ENCODE peak calls at places on chromosomes 5 and 9, in seven cellular contexts. One of them, this sample, is unnamed.

GRCh38 chr5:32193591-32193990 is 19.5 kb upstream of the GOLPH3 start:
- DNase-seq in natural killer cell: no peak
- DNase-seq in psoas muscle: peak
- DNase-seq in CD8-positive, alpha-beta T cell: no peak
- DNase-seq in GM10248: no peak
- DNase-seq in brain microvascular endothelial cell: peak
- DNase-seq in IMR-90: peak
- DNase-seq in this sample: peak

GRCh38 chr9:126327016-126327749 is 554 bp downstream of the MVB12B start:
- DNase-seq in psoas muscle: peak
- DNase-seq in IMR-90: no peak
- DNase-seq in natural killer cell: no peak
- DNase-seq in brain microvascular endothelial cell: no peak
- DNase-seq in CD8-positive, alpha-beta T cell: peak
- DNase-seq in GM10248: no peak
- DNase-seq in this sample: no peak

GRCh38 chr5:139955616-139956283 is 87.3 kb downstream of the NRG2 start:
- DNase-seq in CD8-positive, alpha-beta T cell: no peak
- DNase-seq in psoas muscle: no peak
- DNase-seq in brain microvascular endothelial cell: no peak
- DNase-seq in GM10248: peak
- DNase-seq in natural killer cell: no peak
- DNase-seq in IMR-90: no peak
- DNase-seq in this sample: no peak

GRCh38 chr5:55622460-55622859 is 87.7 kb upstream of the PLPP1 start:
- DNase-seq in GM10248: no peak
- DNase-seq in IMR-90: peak
- DNase-seq in brain microvascular endothelial cell: no peak
- DNase-seq in psoas muscle: no peak
- DNase-seq in natural killer cell: no peak
- DNase-seq in CD8-positive, alpha-beta T cell: no peak
- DNase-seq in this sample: no peak

GRCh38 chr9:127034691-127035090 is 87.7 kb downstream of the ANGPTL2 start:
- DNase-seq in brain microvascular endothelial cell: no peak
- DNase-seq in CD8-positive, alpha-beta T cell: no peak
- DNase-seq in GM10248: no peak
- DNase-seq in natural killer cell: no peak
- DNase-seq in IMR-90: no peak
- DNase-seq in psoas muscle: no peak
- DNase-seq in this sample: no peak

GRCh38 chr5:90873033-90873517 is 314.5 kb downstream of the ADGRV1 start:
- DNase-seq in IMR-90: no peak
- DNase-seq in natural killer cell: no peak
- DNase-seq in CD8-positive, alpha-beta T cell: peak
- DNase-seq in brain microvascular endothelial cell: no peak
- DNase-seq in GM10248: no peak
- DNase-seq in psoas muscle: no peak
- DNase-seq in this sample: no peak

GRCh38 chr5:107294151-107294550 is 376.6 kb downstream of the EFNA5 start:
- DNase-seq in CD8-positive, alpha-beta T cell: no peak
- DNase-seq in natural killer cell: no peak
- DNase-seq in GM10248: peak
- DNase-seq in psoas muscle: no peak
- DNase-seq in brain microvascular endothelial cell: no peak
- DNase-seq in IMR-90: no peak
- DNase-seq in this sample: no peak

GRCh38 chr5:146426305-146426704 is 20.8 kb upstream of the TCERG1 start:
- DNase-seq in brain microvascular endothelial cell: no peak
- DNase-seq in psoas muscle: no peak
- DNase-seq in natural killer cell: no peak
- DNase-seq in CD8-positive, alpha-beta T cell: no peak
- DNase-seq in GM10248: no peak
- DNase-seq in IMR-90: no peak
- DNase-seq in this sample: no peak

GRCh38 chr5:127849436-127849835 is 146.2 kb downstream of the CCDC192 start:
- DNase-seq in IMR-90: no peak
- DNase-seq in psoas muscle: no peak
- DNase-seq in natural killer cell: no peak
- DNase-seq in brain microvascular endothelial cell: no peak
- DNase-seq in CD8-positive, alpha-beta T cell: no peak
- DNase-seq in GM10248: no peak
- DNase-seq in this sample: no peak

GRCh38 chr5:157971466-157972324 is 112.8 kb upstream of the CLINT1 start:
- DNase-seq in CD8-positive, alpha-beta T cell: no peak
- DNase-seq in natural killer cell: no peak
- DNase-seq in GM10248: no peak
- DNase-seq in psoas muscle: no peak
- DNase-seq in brain microvascular endothelial cell: no peak
- DNase-seq in IMR-90: no peak
- DNase-seq in this sample: no peak

GRCh38 chr9:134575103-134575816 is 66.3 kb upstream of the COL5A1 start:
- DNase-seq in brain microvascular endothelial cell: no peak
- DNase-seq in GM10248: no peak
- DNase-seq in natural killer cell: peak
- DNase-seq in IMR-90: no peak
- DNase-seq in CD8-positive, alpha-beta T cell: no peak
- DNase-seq in psoas muscle: no peak
- DNase-seq in this sample: no peak

GRCh38 chr9:17906204-17906840 is 327.5 kb downstream of the SH3GL2 start:
- DNase-seq in brain microvascular endothelial cell: no peak
- DNase-seq in natural killer cell: no peak
- DNase-seq in psoas muscle: peak
- DNase-seq in CD8-positive, alpha-beta T cell: no peak
- DNase-seq in IMR-90: no peak
- DNase-seq in GM10248: peak
- DNase-seq in this sample: no peak

GRCh38 chr5:14444988-14445387 is 136.6 kb upstream of the OTULINL start:
- DNase-seq in IMR-90: peak
- DNase-seq in brain microvascular endothelial cell: peak
- DNase-seq in CD8-positive, alpha-beta T cell: no peak
- DNase-seq in psoas muscle: no peak
- DNase-seq in natural killer cell: no peak
- DNase-seq in GM10248: no peak
- DNase-seq in this sample: no peak

GRCh38 chr9:715743-716400 is 125.6 kb upstream of the DMRT1 start:
- DNase-seq in brain microvascular endothelial cell: no peak
- DNase-seq in GM10248: no peak
- DNase-seq in IMR-90: peak
- DNase-seq in natural killer cell: no peak
- DNase-seq in CD8-positive, alpha-beta T cell: no peak
- DNase-seq in psoas muscle: no peak
- DNase-seq in this sample: no peak

GRCh38 chr9:95316794-95317118 is 753 bp downstream of the FANCC start:
- DNase-seq in brain microvascular endothelial cell: peak
- DNase-seq in CD8-positive, alpha-beta T cell: no peak
- DNase-seq in psoas muscle: peak
- DNase-seq in GM10248: peak
- DNase-seq in IMR-90: peak
- DNase-seq in natural killer cell: no peak
- DNase-seq in this sample: no peak
- TF ChIP-seq CTCF in brain microvascular endothelial cell: peak
- TF ChIP-seq CTCF in CD8-positive, alpha-beta T cell: no peak
- TF ChIP-seq CTCF in psoas muscle: no peak
- TF ChIP-seq CTCF in GM10248: no peak
- TF ChIP-seq CTCF in IMR-90: peak
- TF ChIP-seq CTCF in natural killer cell: no peak
- TF ChIP-seq CTCF in this sample: peak

GRCh38 chr9:32550609-32551490 is 1.3 kb upstream of the SMIM27 start:
- DNase-seq in psoas muscle: peak
- DNase-seq in brain microvascular endothelial cell: peak
- DNase-seq in IMR-90: peak
- DNase-seq in GM10248: peak
- DNase-seq in natural killer cell: peak
- DNase-seq in CD8-positive, alpha-beta T cell: peak
- DNase-seq in this sample: peak
- TF ChIP-seq CTCF in psoas muscle: no peak
- TF ChIP-seq CTCF in brain microvascular endothelial cell: no peak
- TF ChIP-seq CTCF in IMR-90: peak
- TF ChIP-seq CTCF in GM10248: no peak
- TF ChIP-seq CTCF in natural killer cell: no peak
- TF ChIP-seq CTCF in CD8-positive, alpha-beta T cell: peak
- TF ChIP-seq CTCF in this sample: no peak

DNA sequence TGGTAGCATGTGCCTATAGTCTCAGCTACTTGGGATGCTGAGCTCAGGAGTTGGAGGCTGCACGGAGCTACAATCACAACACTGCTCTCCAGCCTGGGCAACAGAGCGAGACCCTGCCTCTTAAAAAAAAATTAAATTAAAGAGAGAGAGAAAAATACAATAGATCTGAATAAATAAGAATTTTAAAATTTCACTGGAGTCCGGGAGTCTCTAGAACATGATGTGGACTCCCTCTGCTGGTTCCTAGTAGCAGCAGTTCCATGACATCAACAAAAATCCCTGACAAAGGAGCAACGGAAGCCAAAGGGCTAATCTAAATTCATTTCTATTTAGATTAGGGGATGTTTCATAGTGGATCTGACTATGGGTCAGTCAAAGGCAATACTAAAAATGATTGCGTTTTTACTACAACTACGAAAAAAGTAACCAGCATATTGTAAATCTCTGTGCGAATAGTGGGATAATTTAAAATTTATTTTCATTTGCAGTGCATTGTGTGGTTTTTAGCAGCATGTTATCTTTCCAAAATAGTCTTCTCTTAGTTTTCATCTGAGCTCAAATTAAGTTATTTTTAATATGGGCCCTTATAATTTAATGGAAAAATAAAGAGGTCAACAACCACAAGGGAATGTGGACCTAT is 6.7 kb downstream of the INIP start:
- DNase-seq in CD8-positive, alpha-beta T cell: no peak
- DNase-seq in psoas muscle: no peak
- DNase-seq in natural killer cell: no peak
- DNase-seq in GM10248: no peak
- DNase-seq in IMR-90: peak
- DNase-seq in brain microvascular endothelial cell: peak
- DNase-seq in this sample: no peak
- TF ChIP-seq CTCF in CD8-positive, alpha-beta T cell: no peak
- TF ChIP-seq CTCF in psoas muscle: peak
- TF ChIP-seq CTCF in natural killer cell: no peak
- TF ChIP-seq CTCF in GM10248: peak
- TF ChIP-seq CTCF in IMR-90: peak
- TF ChIP-seq CTCF in brain microvascular endothelial cell: peak
- TF ChIP-seq CTCF in this sample: peak

DNA sequence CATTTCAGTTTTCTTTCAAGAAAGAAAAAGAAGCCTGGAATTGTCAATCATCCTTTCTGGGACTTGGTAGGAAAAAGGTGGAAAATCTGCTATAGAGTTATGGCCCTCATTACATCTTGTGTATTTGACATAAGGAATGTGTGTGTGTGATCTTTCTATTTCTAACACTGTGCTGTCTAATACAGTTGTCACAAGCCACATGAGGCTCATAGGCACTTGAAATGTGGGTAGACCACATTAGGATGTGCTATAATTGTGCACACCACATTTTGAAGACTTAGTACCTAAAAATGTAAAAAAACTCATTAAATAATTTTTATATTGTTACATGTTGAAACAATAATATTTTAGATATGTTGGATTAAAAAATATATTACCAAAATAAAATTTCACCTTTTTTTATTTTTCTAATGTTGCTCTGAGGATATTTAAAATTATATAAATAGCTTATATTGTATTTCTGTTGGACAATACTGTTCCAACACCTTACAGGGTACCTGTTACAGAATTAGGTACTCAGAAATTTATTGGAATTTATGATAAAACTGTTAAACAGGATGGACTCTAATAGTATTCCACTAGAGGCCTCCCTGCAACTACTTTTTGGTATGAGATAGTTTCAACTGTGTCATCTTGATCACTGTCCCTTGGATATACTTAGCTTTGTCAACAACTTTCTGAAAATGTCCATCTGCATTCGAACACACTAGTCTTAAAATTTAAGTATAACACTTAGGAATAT is 18.4 kb downstream of the MSANTD3 start:
- DNase-seq in IMR-90: no peak
- DNase-seq in psoas muscle: no peak
- DNase-seq in brain microvascular endothelial cell: no peak
- DNase-seq in GM10248: no peak
- DNase-seq in CD8-positive, alpha-beta T cell: no peak
- DNase-seq in natural killer cell: no peak
- DNase-seq in this sample: no peak
- TF ChIP-seq CTCF in IMR-90: peak
- TF ChIP-seq CTCF in psoas muscle: peak
- TF ChIP-seq CTCF in brain microvascular endothelial cell: no peak
- TF ChIP-seq CTCF in GM10248: no peak
- TF ChIP-seq CTCF in CD8-positive, alpha-beta T cell: no peak
- TF ChIP-seq CTCF in natural killer cell: no peak
- TF ChIP-seq CTCF in this sample: no peak

GRCh38 chr9:112366591-112366990 is 13.3 kb upstream of the HSDL2 start:
- DNase-seq in brain microvascular endothelial cell: no peak
- DNase-seq in psoas muscle: no peak
- DNase-seq in natural killer cell: no peak
- DNase-seq in GM10248: no peak
- DNase-seq in CD8-positive, alpha-beta T cell: no peak
- DNase-seq in IMR-90: no peak
- DNase-seq in this sample: no peak
- TF ChIP-seq CTCF in brain microvascular endothelial cell: peak
- TF ChIP-seq CTCF in psoas muscle: no peak
- TF ChIP-seq CTCF in natural killer cell: no peak
- TF ChIP-seq CTCF in GM10248: no peak
- TF ChIP-seq CTCF in CD8-positive, alpha-beta T cell: no peak
- TF ChIP-seq CTCF in IMR-90: no peak
- TF ChIP-seq CTCF in this sample: peak

DNA sequence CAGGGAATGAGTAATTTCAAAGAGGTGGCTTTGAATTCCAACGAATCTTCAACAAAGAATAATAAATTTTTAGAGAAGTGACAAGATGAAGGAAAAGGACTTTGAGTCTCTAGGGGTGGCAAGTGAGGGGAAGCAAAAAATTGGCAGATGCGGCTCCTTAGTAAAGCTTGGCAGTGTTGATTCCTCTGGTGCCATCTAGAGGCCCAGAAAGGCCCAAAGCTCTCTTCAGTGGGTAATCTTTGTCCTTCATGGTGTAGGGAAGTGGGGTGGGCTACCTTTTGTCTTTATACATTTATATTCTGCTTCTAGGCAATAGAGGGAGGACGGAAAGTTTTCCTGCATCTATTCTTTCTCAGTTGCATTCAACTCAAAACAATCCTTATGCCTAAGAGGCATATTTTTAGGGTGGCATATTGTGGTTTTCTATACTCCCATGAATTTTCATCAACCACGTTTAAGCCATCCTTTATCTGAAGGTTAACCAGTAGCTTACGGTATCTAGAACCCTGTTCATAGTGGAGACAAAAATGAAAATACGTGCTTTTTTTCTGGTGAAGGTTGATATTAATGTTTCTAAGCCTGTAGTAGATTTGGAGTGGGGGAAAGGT is 17.5 kb upstream of the ROPN1L start:
- DNase-seq in IMR-90: peak
- DNase-seq in CD8-positive, alpha-beta T cell: no peak
- DNase-seq in psoas muscle: no peak
- DNase-seq in GM10248: no peak
- DNase-seq in brain microvascular endothelial cell: peak
- DNase-seq in natural killer cell: no peak
- DNase-seq in this sample: no peak
- TF ChIP-seq CTCF in IMR-90: peak
- TF ChIP-seq CTCF in CD8-positive, alpha-beta T cell: peak
- TF ChIP-seq CTCF in psoas muscle: peak
- TF ChIP-seq CTCF in GM10248: peak
- TF ChIP-seq CTCF in brain microvascular endothelial cell: peak
- TF ChIP-seq CTCF in natural killer cell: peak
- TF ChIP-seq CTCF in this sample: peak

DNA sequence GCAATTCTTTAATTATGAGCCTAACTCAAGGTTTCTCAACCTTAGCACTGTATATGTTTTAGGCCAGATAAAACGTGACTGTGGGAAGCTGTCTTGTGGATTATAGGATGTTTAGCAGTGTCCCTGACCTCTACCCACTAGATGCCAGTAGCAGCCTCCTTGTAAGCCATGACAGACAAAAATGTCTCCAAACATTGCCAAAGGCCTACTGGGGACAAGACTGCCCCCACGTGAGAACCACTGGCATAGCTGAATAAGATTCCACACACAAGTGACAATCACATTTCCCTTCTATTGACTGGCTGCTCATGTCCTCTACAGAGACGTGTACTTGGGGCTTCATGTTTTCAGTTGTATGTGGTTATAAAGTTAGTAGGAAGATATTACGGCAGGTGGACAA is 55.4 kb downstream of the GOLM1 start:
- DNase-seq in GM10248: no peak
- DNase-seq in CD8-positive, alpha-beta T cell: no peak
- DNase-seq in psoas muscle: no peak
- DNase-seq in brain microvascular endothelial cell: no peak
- DNase-seq in natural killer cell: no peak
- DNase-seq in IMR-90: no peak
- DNase-seq in this sample: no peak
- TF ChIP-seq CTCF in GM10248: no peak
- TF ChIP-seq CTCF in CD8-positive, alpha-beta T cell: no peak
- TF ChIP-seq CTCF in psoas muscle: no peak
- TF ChIP-seq CTCF in brain microvascular endothelial cell: peak
- TF ChIP-seq CTCF in natural killer cell: no peak
- TF ChIP-seq CTCF in IMR-90: no peak
- TF ChIP-seq CTCF in this sample: no peak